ENCODE peak calls at places on chromosomes 7 and 10, in five cellular contexts. M, K, E, D and U are unnamed samples.

GRCh38 chr10:123512881-123513822 is 153.0 kb upstream of the GPR26 start:
- DNase-seq in D (no peak), K (no peak), E (peak), M (no peak), U (no peak)

GRCh38 chr7:12649348-12649747 is 38.1 kb upstream of the ARL4A start:
- DNase-seq in D (no peak), E (no peak), K (no peak), M (no peak), U (no peak)

GRCh38 chr7:47518827-47519226 is 63.1 kb downstream of the TNS3 start:
- DNase-seq in K (peak), E (no peak), D (no peak), M (no peak), U (no peak)

GRCh38 chr7:75565129-75565528 is 73.0 kb downstream of the SPDYE5 start:
- DNase-seq in D (no peak), M (peak), E (no peak), K (peak), U (no peak)

GRCh38 chr10:9331583-9332008 is 1277.1 kb downstream of the GATA3 start:
- DNase-seq in E (peak), M (peak), K (peak), D (peak), U (peak)

GRCh38 chr10:84296071-84296981 is 32.1 kb upstream of the CCSER2 start:
- DNase-seq in M (peak), K (peak), D (no peak), E (no peak), U (no peak)

GRCh38 chr7:114944742-114945625 is 23.1 kb downstream of the MDFIC start:
- DNase-seq in D (no peak), E (peak), K (peak), M (peak), U (no peak)

GRCh38 chr7:93298206-93298605 is 66.0 kb downstream of the VPS50 start:
- DNase-seq in M (no peak), D (no peak), K (no peak), E (peak), U (no peak)

GRCh38 chr10:124917939-124918830 is 23.7 kb upstream of the ZRANB1 start:
- DNase-seq in K (peak), D (no peak), E (no peak), M (peak), U (no peak)

GRCh38 chr7:42858570-42858969 is 53.3 kb downstream of the C7orf25 start:
- DNase-seq in E (no peak), K (peak), D (no peak), M (no peak), U (no peak)

GRCh38 chr10:92931597-92931996 is 83.3 kb downstream of the EXOC6 start:
- DNase-seq in M (no peak), E (no peak), K (no peak), D (no peak), U (no peak)

GRCh38 chr7:123537026-123537642 is 2.7 kb upstream of the IQUB start:
- DNase-seq in E (no peak), K (peak), M (no peak), D (no peak), U (no peak)
- TF ChIP-seq CTCF in E (peak), K (peak), M (no peak), D (peak), U (no peak)

DNA sequence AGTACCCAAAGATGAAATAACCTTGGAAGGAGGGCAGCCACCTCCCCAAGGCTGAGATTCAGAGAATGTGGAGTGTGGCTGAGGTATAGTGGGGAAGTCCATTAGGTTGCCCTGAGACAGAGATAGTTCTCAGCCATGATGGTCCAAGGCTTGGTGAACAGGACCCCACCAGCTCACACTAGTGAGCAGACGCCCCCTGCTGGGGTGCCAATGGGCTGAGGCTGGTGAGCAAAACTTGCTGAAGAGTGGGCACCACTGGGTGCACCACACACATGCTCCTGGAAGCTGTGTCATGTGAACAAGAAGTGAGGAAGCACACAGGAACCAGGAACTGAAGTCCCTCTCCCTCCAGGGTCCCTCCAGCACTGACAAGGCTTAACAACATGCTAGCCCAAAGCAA is 8.9 kb downstream of the FBXL13 start:
- DNase-seq in M (no peak), E (peak), D (peak), K (peak), U (peak)
- TF ChIP-seq CTCF in M (peak), E (peak), D (peak), K (peak), U (peak)

DNA sequence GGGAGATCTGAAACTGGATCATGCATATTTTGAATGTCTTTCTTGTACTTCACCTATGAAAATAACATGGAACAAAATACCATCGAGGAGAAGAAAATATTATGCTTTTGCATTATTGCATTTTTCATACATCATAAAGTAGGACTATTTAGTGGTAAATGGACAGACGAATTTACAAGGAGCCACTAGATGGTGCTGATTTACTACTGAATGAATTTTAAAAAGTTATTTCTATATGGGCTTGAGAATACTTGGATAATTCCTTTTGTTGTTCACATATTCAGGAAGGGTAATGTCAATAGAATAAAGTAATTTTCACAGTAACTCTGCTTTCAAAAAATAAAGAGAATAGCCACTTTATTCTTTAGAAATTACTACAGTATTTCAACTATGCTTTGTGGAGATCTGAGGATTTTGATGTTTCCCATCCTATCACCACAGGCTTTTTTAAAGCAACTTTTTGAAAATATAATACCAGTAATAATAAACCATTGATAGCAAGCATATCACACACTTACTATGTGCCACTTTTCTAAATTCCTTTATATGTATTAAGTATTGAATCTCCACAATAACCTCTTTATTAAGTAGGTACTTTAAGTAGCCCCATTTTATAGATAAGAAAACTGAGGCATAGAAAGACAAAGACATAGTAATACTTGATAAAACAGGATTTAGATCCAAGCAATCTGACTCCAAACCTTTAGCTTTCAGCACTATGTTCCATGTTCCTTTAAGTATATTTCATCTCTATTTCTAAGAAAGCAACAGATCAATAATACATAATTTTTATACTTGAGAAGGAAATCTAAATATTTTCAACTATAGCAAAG is 38.6 kb downstream of the NEBL start:
- DNase-seq in K (peak), D (no peak), E (no peak), M (peak), U (no peak)
- TF ChIP-seq CTCF in K (peak), D (peak), E (peak), M (peak), U (peak)

DNA sequence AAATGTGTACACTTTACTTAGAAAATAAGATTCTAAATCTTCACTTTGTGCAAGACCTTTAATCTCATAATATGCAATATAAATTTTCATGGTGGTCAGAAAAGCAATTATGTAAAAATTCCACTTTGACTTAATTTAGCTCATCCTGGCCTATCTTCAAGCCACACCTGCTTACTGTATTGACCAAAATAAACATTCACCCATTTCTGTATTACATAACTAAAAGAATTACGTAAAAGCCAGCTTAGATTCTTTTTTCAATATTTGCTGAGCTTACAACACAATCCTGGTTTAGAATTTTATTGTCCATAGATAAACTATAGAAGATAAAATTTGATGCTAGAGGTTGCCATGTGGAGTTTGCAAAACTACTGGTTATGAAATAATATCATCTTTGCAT is 172.9 kb upstream of the GRM3 start:
- DNase-seq in E (no peak), M (no peak), K (no peak), D (no peak), U (no peak)
- TF ChIP-seq CTCF in E (no peak), M (no peak), K (no peak), D (no peak), U (no peak)

GRCh38 chr7:98284335-98285036 is 3.0 kb downstream of the BRI3 start:
- DNase-seq in E (no peak), M (no peak), D (no peak), K (peak), U (no peak)
- TF ChIP-seq CTCF in E (no peak), M (no peak), D (no peak), K (no peak), U (no peak)

DNA sequence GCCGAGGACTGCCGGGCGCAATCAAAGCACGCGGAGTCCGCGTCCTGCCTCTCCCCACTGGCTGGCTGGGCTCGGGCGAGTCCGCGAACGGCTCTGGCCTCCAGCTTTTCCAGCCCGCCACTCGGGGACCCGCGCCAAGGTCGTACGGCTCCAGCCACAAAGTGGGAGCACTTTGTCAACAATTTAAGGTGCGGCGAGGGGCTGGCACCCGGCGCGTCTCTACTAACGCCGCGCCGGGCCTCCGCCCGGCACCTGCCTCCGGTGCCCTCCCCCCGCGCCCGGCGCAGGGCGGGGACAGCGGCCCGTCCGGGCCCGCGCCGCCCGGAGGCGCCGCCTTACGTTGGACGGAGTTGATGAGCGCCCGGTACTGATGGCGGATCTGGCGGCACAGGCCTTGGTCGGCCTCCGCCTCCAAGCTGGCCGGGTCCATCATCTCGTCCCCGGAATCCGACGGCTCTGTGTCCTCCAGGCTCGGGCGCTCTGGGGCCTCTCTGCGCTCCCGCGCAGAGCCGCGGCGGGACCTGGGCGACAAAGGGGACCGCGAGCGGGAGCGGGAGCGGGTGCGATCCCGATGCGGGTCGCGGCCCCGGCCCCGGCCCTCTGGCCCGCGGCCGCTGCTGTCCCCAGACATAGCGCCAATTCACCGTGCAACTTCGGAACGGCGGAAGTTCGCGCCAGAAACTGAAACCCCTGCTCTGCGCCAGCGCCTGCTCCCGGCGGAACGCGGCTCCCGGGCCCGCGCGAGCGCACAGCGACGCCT is at the start of gene NSMCE4A:
- DNase-seq in E (peak), M (no peak), K (peak), D (peak), U (peak)
- TF ChIP-seq CTCF in E (peak), M (no peak), K (peak), D (peak), U (no peak)

DNA sequence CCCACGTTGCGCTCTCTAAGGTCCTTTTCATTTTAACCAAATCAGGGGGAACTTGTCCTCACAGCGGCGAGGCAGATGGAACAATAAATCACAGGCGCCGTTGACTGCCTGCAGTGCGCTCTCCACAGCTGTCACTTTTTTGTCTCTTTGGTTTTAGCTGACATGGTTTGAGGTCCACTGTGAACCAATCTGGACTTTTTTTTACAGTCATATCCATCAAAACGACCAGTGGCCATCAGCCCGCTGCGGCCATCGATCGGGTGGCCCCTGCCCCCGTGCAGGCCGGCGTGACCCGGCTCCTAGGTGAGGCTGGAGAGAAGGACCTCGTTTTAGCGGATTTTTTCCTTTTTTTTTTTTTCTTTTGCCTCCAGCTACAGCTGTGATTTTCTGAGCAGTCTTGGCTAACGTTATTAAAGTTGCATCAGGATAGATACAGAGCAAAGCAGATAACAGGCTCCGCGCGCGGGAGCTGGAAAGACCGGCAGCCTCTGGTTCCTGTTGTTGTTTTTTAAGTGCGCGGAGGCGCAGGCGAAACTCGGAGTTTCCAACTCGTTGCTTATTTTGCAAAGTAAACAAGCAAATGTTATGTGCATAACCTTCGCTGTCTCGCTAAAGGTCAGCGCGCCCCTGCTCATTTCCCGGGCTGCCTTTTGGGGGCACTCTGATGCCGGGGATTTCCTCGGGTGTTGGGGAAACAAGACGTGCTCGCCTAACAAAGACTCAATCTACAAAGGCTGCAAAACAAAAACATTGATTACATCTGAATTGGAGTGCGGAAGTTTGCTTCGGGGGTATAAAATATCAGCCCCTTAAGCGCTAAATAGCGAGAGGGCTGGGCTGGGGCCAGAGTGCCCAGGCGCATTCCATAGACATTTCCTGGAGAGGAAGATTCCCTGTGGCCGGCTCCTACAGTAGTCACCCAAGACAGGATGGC is 414.9 kb upstream of the MKI67 start:
- DNase-seq in K (no peak), E (peak), M (no peak), D (no peak), U (no peak)
- TF ChIP-seq CTCF in K (no peak), E (peak), M (peak), D (no peak), U (no peak)